ENCODE peak calls at places on chromosomes 2 and 18, in ten cellular contexts. F, V, S, A, W, N, M, Z, X and E are unnamed samples.

GRCh38 chr2:136765256-136765735 is at the start of gene THSD7B:
- DNase-seq in Z (no peak), F (peak; percentile 7), N (no peak), M (no peak), A (peak; percentile 24), X (no peak), W (peak; percentile 2), V (no peak), S (no peak), E (no peak)

GRCh38 chr2:31828891-31829290 is 181.9 kb downstream of the MEMO1 start:
- DNase-seq in M (no peak), N (no peak), A (no peak), V (no peak), S (no peak), W (no peak), X (no peak), Z (peak; percentile 47), F (no peak), E (no peak)

GRCh38 chr2:228657807-228658402 is 476.4 kb upstream of the SPHKAP start:
- DNase-seq in S (no peak), A (no peak), Z (peak; percentile 74), F (peak; percentile 69), W (no peak), V (peak; percentile 77), X (peak; percentile 20), M (no peak), N (no peak), E (no peak)

GRCh38 chr2:106886916-106887758 is 1.2 kb upstream of the ST6GAL2 start:
- DNase-seq in V (peak; percentile 18), F (peak; percentile 29), S (no peak), Z (peak; percentile 59), X (no peak), W (peak; percentile 31), A (peak; percentile 38), M (peak; percentile 40), N (no peak), E (no peak)

GRCh38 chr2:212811036-212811805 is 272.6 kb upstream of the ERBB4 start:
- DNase-seq in V (no peak), A (no peak), W (no peak), Z (no peak), M (no peak), X (no peak), F (peak; percentile 58), N (no peak), S (no peak), E (no peak)

GRCh38 chr2:236254674-236255073 is 9.5 kb downstream of the ASB18 start:
- DNase-seq in M (no peak), N (no peak), W (no peak), X (no peak), V (no peak), S (no peak), Z (no peak), F (no peak), A (no peak), E (no peak)

GRCh38 chr2:5766051-5766450 is 73.9 kb downstream of the SOX11 start:
- DNase-seq in X (no peak), N (no peak), S (no peak), V (no peak), A (no peak), W (no peak), F (no peak), M (no peak), Z (no peak), E (peak; percentile 80)

GRCh38 chr18:44686156-44686555 is 5.5 kb downstream of the SETBP1 start:
- DNase-seq in S (no peak), W (no peak), A (no peak), N (no peak), M (no peak), X (no peak), V (no peak), Z (no peak), F (no peak), E (no peak)

GRCh38 chr18:8215741-8216140 is 393.5 kb upstream of the RAB12 start:
- DNase-seq in A (no peak), Z (no peak), F (no peak), X (no peak), N (no peak), V (no peak), W (no peak), M (no peak), S (no peak), E (no peak)

GRCh38 chr18:55934801-55935200 is 346.8 kb upstream of the TCF4 start:
- DNase-seq in Z (no peak), S (no peak), W (no peak), X (no peak), F (no peak), N (no peak), A (no peak), M (no peak), V (no peak), E (no peak)

GRCh38 chr2:16481342-16481741 is 184.3 kb downstream of the CYRIA start:
- DNase-seq in W (no peak), M (no peak), S (no peak), A (no peak), F (no peak), X (no peak), V (no peak), Z (no peak), N (no peak), E (no peak)

GRCh38 chr2:39697480-39697879 is 31.8 kb downstream of the TMEM178A start:
- DNase-seq in X (no peak), V (no peak), M (peak; percentile 36), F (no peak), S (no peak), N (no peak), Z (no peak), A (peak; percentile 64), W (no peak), E (no peak)

GRCh38 chr2:20052229-20052871 is 922 bp upstream of the LAPTM4A start:
- DNase-seq in W (no peak), S (no peak), F (peak; percentile 70), X (no peak), Z (peak; percentile 42), M (no peak), N (no peak), V (peak; percentile 54), A (no peak), E (no peak)

GRCh38 chr2:120421126-120421829 is 75.3 kb downstream of the INHBB start:
- DNase-seq in X (no peak), F (no peak), V (no peak), M (no peak), Z (no peak), A (no peak), S (no peak), W (no peak), N (no peak), E (no peak)

GRCh38 chr2:158936978-158937377 is 31.5 kb upstream of the TANC1 start:
- DNase-seq in M (no peak), V (no peak), X (peak; percentile 87), A (no peak), S (no peak), N (peak; percentile 42), Z (peak; percentile 93), F (peak; percentile 87), W (no peak), E (peak; percentile 66)

GRCh38 chr2:240431663-240432424 is 3.6 kb upstream of the GPC1 start:
- DNase-seq in X (no peak), Z (no peak), A (peak; percentile 16), W (no peak), S (no peak), N (peak; percentile 12), V (no peak), M (no peak), F (no peak), E (no peak)

GRCh38 chr18:58258707-58259342 is 214.8 kb downstream of the NEDD4L start:
- DNase-seq in N (no peak), S (no peak), Z (no peak), W (no peak), X (no peak), M (no peak), F (no peak), V (no peak), A (no peak), E (no peak)

GRCh38 chr2:240255811-240256703 is 115.6 kb upstream of the OTOS start:
- DNase-seq in S (no peak), M (no peak), V (no peak), F (no peak), Z (no peak), X (no peak), W (no peak), N (peak; percentile 65), A (peak; percentile 53), E (no peak)

GRCh38 chr2:238699307-238700121 is 148.4 kb upstream of the TWIST2 start:
- DNase-seq in M (no peak), F (no peak), V (no peak), A (no peak), Z (no peak), S (no peak), N (no peak), W (no peak), X (no peak), E (no peak)

GRCh38 chr18:76620326-76620813 is 125.3 kb upstream of the ZNF516 start:
- DNase-seq in W (peak; percentile 58), A (peak; percentile 83), F (peak; percentile 88), M (peak; percentile 68), S (peak; percentile 35), V (peak; percentile 83), X (peak; percentile 44), Z (peak; percentile 93), N (peak; percentile 81), E (peak; percentile 46)

GRCh38 chr2:85713836-85714235 is 19.7 kb downstream of the GNLY start:
- DNase-seq in V (peak; percentile 89), W (no peak), Z (no peak), X (no peak), F (no peak), S (no peak), N (no peak), A (peak; percentile 46), M (no peak), E (no peak)

GRCh38 chr18:37430346-37431076 is 135.1 kb downstream of the CELF4 start:
- DNase-seq in X (no peak), Z (no peak), F (no peak), S (no peak), N (no peak), V (no peak), W (no peak), M (no peak), A (no peak), E (no peak)

GRCh38 chr2:64367444-64367843 is 86.5 kb upstream of the LGALSL start:
- DNase-seq in Z (no peak), F (no peak), N (no peak), S (no peak), A (no peak), V (no peak), M (no peak), W (no peak), X (no peak), E (no peak)

GRCh38 chr2:9313443-9313842 is 106.8 kb downstream of the ASAP2 start:
- DNase-seq in F (no peak), V (no peak), N (no peak), W (no peak), M (no peak), S (no peak), Z (no peak), X (no peak), A (no peak), E (no peak)

GRCh38 chr2:15678894-15679293 is 87.2 kb downstream of the DDX1 start:
- DNase-seq in A (no peak), W (no peak), F (no peak), N (no peak), S (no peak), M (no peak), Z (no peak), V (no peak), X (no peak), E (no peak)

GRCh38 chr2:25821225-25822056 is 56.8 kb downstream of the ASXL2 start:
- DNase-seq in W (no peak), X (no peak), Z (no peak), F (no peak), M (no peak), S (no peak), A (no peak), V (no peak), N (no peak), E (no peak)

GRCh38 chr2:239357954-239358754 is 42.7 kb downstream of the HDAC4 start:
- DNase-seq in F (peak; percentile 77), N (peak; percentile 14), X (no peak), M (no peak), A (no peak), Z (peak; percentile 39), W (no peak), V (no peak), S (no peak), E (no peak)

GRCh38 chr2:126788652-126789051 is 110.0 kb upstream of the TEX51 start:
- DNase-seq in M (no peak), N (no peak), Z (no peak), W (no peak), V (no peak), A (no peak), F (no peak), X (no peak), S (no peak), E (no peak)